ENCODE peak calls at places on chromosomes 12 and 14, in eight cellular contexts. N is lower leg skin, C is ovary, F is thyroid gland, J is uterus, M is heart left ventricle, U is IMR-90, W is adrenal gland. A is an unnamed sample.

GRCh38 chr12:83322816-83323215 is 636.1 kb downstream of the TMTC2 start:
- DNase-seq in C (no peak), M (no peak), U (no peak), J (no peak), F (no peak), W (no peak), N (no peak), A (no peak)

GRCh38 chr12:95790912-95791849 is 617 bp upstream of the NTN4 start:
- DNase-seq in U (peak), W (peak), J (no peak), C (peak), N (no peak), F (no peak), M (peak), A (peak)

GRCh38 chr12:49519574-49519936 is 19.3 kb upstream of the KCNH3 start:
- DNase-seq in W (no peak), N (no peak), F (no peak), M (no peak), C (no peak), U (no peak), J (no peak), A (no peak)

GRCh38 chr12:16358896-16359295 is 11.5 kb downstream of the MGST1 start:
- DNase-seq in N (no peak), J (no peak), W (no peak), M (no peak), C (no peak), U (peak), F (no peak), A (no peak)

GRCh38 chr12:116601524-116601923 is 42.3 kb downstream of the MAP1LC3B2 start:
- DNase-seq in W (no peak), U (peak), N (no peak), M (no peak), F (no peak), C (no peak), J (no peak), A (no peak)

GRCh38 chr12:67594888-67595287 is 53.7 kb upstream of the DYRK2 start:
- DNase-seq in J (no peak), F (no peak), C (no peak), M (no peak), W (no peak), U (no peak), N (no peak), A (no peak)

GRCh38 chr12:52026267-52026666 is 19.5 kb downstream of the TAMALIN start:
- DNase-seq in N (no peak), M (no peak), C (no peak), W (no peak), U (no peak), F (no peak), J (no peak), A (no peak)

GRCh38 chr12:71004578-71004977 is 84.0 kb upstream of the PTPRR start:
- DNase-seq in C (no peak), U (no peak), M (no peak), F (no peak), W (no peak), N (no peak), J (no peak), A (no peak)

GRCh38 chr12:92987362-92987761 is 58.3 kb upstream of the EEA1 start:
- DNase-seq in N (peak), C (peak), W (peak), U (peak), F (peak), M (peak), J (peak), A (no peak)

GRCh38 chr12:108337235-108338223 is 1.6 kb downstream of the CMKLR1 start:
- DNase-seq in C (no peak), U (peak), N (no peak), M (peak), W (no peak), F (no peak), J (no peak), A (no peak)

GRCh38 chr12:12954361-12954760 is 2.4 kb upstream of the GPRC5D start:
- DNase-seq in N (no peak), W (no peak), M (no peak), C (no peak), F (peak), J (no peak), U (peak), A (no peak)

GRCh38 chr12:9760699-9761406 is at the start of gene CD69:
- DNase-seq in U (no peak), W (no peak), M (no peak), N (peak), F (peak), J (no peak), C (no peak), A (no peak)
- TF ChIP-seq POLR2A in U (no peak), W (peak), M (no peak), N (peak), F (peak), J (no peak), C (no peak), A (peak)

GRCh38 chr12:54324617-54325441 is at the start of gene COPZ1:
- DNase-seq in M (peak), C (peak), W (peak), F (peak), N (peak), J (peak), U (peak), A (peak)
- TF ChIP-seq POLR2A in M (peak), C (peak), W (peak), F (peak), N (peak), J (peak), U (peak), A (peak)

DNA sequence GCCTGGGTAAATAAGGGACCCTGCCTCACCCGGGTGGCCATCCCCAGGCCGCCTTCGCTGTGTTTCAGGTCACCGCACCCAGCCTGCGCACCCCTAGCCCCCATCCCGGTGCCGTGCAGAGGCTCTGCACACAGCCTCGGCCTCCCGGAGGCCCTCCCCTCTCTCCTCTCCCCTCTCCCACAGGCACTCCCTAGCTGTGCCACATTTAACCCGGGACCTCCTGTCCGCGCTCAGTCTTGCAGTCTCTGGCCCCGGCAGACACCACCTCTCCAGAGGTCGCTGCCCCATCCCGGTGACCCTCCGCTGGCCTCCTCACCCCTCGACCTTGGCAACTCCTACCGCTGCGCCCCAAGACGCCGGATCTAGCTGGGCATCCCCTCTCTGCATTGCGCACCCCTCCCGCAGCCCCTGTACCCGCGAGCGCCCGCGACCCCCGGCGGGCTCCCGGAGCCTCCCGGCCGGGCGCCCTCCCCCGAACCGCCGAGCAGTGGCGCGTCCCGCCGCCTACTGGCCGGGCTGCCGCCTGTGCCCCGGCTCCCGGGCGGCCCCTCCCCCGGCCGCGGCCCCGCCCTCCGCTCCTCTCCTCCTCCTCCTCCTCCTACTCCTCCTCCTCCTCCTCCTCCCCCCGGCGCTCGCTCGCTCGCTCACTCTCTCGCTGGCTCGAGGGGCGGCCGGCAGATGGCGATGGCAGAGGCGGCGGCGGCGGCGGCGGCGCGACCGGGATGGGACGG is 120.7 kb downstream of the AACS start:
- DNase-seq in M (peak), N (peak), F (peak), C (no peak), U (peak), J (no peak), W (peak), A (peak)
- TF ChIP-seq POLR2A in M (peak), N (no peak), F (peak), C (no peak), U (no peak), J (no peak), W (no peak), A (no peak)

DNA sequence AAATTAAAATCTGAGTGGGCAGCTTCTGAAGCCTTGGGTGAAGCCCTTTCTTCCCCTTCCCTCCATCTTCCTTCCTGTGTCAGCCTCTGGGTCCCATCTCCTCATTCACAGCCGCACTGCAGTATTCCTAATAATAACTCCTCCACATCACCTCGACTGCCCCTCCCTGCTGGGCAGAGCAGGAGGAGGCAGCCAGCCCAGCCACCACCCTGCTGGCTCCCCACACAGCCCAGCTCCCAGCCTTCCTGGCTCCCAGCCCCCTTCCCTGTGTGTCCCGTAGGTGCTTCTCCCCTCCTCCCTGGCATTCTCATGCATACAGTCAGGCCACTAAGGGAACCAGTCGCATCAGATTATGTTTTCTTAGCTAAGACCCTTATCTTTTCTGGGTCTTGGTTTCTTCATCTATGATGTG is 3.7 kb downstream of the IFFO1 start:
- DNase-seq in U (no peak), C (no peak), M (peak), N (no peak), F (peak), W (peak), J (peak), A (no peak)
- TF ChIP-seq POLR2A in U (no peak), C (no peak), M (no peak), N (no peak), F (no peak), W (no peak), J (no peak), A (no peak)

GRCh38 chr14:31263485-31264133 is 56.0 kb upstream of the HECTD1 start:
- DNase-seq in F (peak), U (peak), J (peak), W (peak), C (peak), M (peak), N (peak), A (peak)

GRCh38 chr14:31258427-31259039 is 50.9 kb upstream of the HECTD1 start:
- DNase-seq in M (no peak), F (no peak), J (no peak), N (no peak), C (no peak), U (no peak), W (no peak), A (no peak)

GRCh38 chr14:31261523-31261858 is 53.9 kb upstream of the HECTD1 start:
- DNase-seq in U (no peak), F (peak), W (no peak), N (no peak), J (no peak), C (no peak), M (no peak), A (no peak)

GRCh38 chr14:31265701-31266398 is 58.3 kb upstream of the HECTD1 start:
- DNase-seq in J (no peak), N (no peak), F (peak), W (no peak), C (no peak), U (peak), M (no peak), A (peak)

GRCh38 chr14:31261859-31262739 is 54.5 kb upstream of the HECTD1 start:
- DNase-seq in W (peak), N (peak), J (peak), F (peak), U (peak), M (no peak), C (peak), A (peak)
- TF ChIP-seq POLR2A in W (no peak), N (no peak), J (no peak), F (no peak), U (no peak), M (no peak), C (no peak), A (no peak)

GRCh38 chr14:73851567-73852382 is at the start of gene PTGR2:
- DNase-seq in N (peak), M (peak), J (peak), W (peak), F (peak), C (peak), U (peak), A (peak)
- TF ChIP-seq POLR2A in N (peak), M (peak), J (peak), W (peak), F (peak), C (peak), U (peak), A (peak)

A was measured in right lobe of liver.